ENCODE peak calls at places on chromosomes 1 and 21, in nine cellular contexts. One of them, this sample, is unnamed.

GRCh38 chr1:235532350-235532749 is 28.1 kb upstream of the B3GALNT2 start:
- DNase-seq in adrenal gland: no peak
- DNase-seq in transverse colon: no peak
- DNase-seq in A549: no peak
- DNase-seq in esophagus squamous epithelium: no peak
- DNase-seq in uterus: no peak
- DNase-seq in HCT116: peak; percentile 34
- DNase-seq in tibial nerve: no peak
- DNase-seq in suprapubic skin: no peak
- DNase-seq in this sample: peak; percentile 44

GRCh38 chr1:2623571-2624337 is 9.1 kb downstream of the MMEL1 start:
- DNase-seq in transverse colon: no peak
- DNase-seq in suprapubic skin: no peak
- DNase-seq in A549: no peak
- DNase-seq in tibial nerve: no peak
- DNase-seq in uterus: no peak
- DNase-seq in esophagus squamous epithelium: no peak
- DNase-seq in adrenal gland: no peak
- DNase-seq in HCT116: no peak
- DNase-seq in this sample: no peak

GRCh38 chr1:168234846-168235547 is 9.2 kb downstream of the SFT2D2 start:
- DNase-seq in tibial nerve: no peak
- DNase-seq in transverse colon: no peak
- DNase-seq in suprapubic skin: no peak
- DNase-seq in adrenal gland: no peak
- DNase-seq in A549: peak; percentile 84
- DNase-seq in esophagus squamous epithelium: no peak
- DNase-seq in HCT116: peak; percentile 31
- DNase-seq in uterus: no peak
- DNase-seq in this sample: peak; percentile 54

GRCh38 chr1:18701183-18701582 is 70.5 kb downstream of the PAX7 start:
- DNase-seq in esophagus squamous epithelium: no peak
- DNase-seq in suprapubic skin: no peak
- DNase-seq in tibial nerve: no peak
- DNase-seq in A549: no peak
- DNase-seq in transverse colon: no peak
- DNase-seq in adrenal gland: no peak
- DNase-seq in uterus: no peak
- DNase-seq in HCT116: no peak
- DNase-seq in this sample: no peak

GRCh38 chr1:11806307-11806936 is 431 bp downstream of the CLCN6 start:
- DNase-seq in esophagus squamous epithelium: no peak
- DNase-seq in uterus: no peak
- DNase-seq in suprapubic skin: no peak
- DNase-seq in A549: peak; percentile 21
- DNase-seq in HCT116: no peak
- DNase-seq in tibial nerve: no peak
- DNase-seq in transverse colon: no peak
- DNase-seq in adrenal gland: peak; percentile 80
- DNase-seq in this sample: no peak

GRCh38 chr1:41427022-41427942 is 57.2 kb downstream of the EDN2 start:
- DNase-seq in transverse colon: no peak
- DNase-seq in suprapubic skin: no peak
- DNase-seq in adrenal gland: no peak
- DNase-seq in A549: no peak
- DNase-seq in uterus: no peak
- DNase-seq in tibial nerve: no peak
- DNase-seq in HCT116: no peak
- DNase-seq in esophagus squamous epithelium: no peak
- DNase-seq in this sample: no peak

GRCh38 chr1:32878183-32878582 is 7.5 kb upstream of the FNDC5 start:
- DNase-seq in transverse colon: no peak
- DNase-seq in tibial nerve: no peak
- DNase-seq in A549: peak; percentile 50
- DNase-seq in uterus: no peak
- DNase-seq in esophagus squamous epithelium: no peak
- DNase-seq in HCT116: no peak
- DNase-seq in suprapubic skin: peak; percentile 35
- DNase-seq in adrenal gland: no peak
- DNase-seq in this sample: peak; percentile 96

GRCh38 chr21:26469789-26470188 is 103.3 kb downstream of the CYYR1 start:
- DNase-seq in transverse colon: no peak
- DNase-seq in suprapubic skin: no peak
- DNase-seq in tibial nerve: peak; percentile 49
- DNase-seq in esophagus squamous epithelium: no peak
- DNase-seq in A549: no peak
- DNase-seq in HCT116: no peak
- DNase-seq in adrenal gland: peak; percentile 75
- DNase-seq in uterus: no peak
- DNase-seq in this sample: peak; percentile 5

GRCh38 chr1:9626201-9626608 is 25.3 kb upstream of the PIK3CD start:
- DNase-seq in esophagus squamous epithelium: no peak
- DNase-seq in tibial nerve: no peak
- DNase-seq in HCT116: no peak
- DNase-seq in transverse colon: no peak
- DNase-seq in adrenal gland: no peak
- DNase-seq in A549: no peak
- DNase-seq in uterus: no peak
- DNase-seq in suprapubic skin: no peak
- DNase-seq in this sample: no peak

GRCh38 chr1:226129230-226129629 is 57.3 kb downstream of the ACBD3 start:
- DNase-seq in suprapubic skin: no peak
- DNase-seq in uterus: no peak
- DNase-seq in adrenal gland: no peak
- DNase-seq in HCT116: no peak
- DNase-seq in transverse colon: no peak
- DNase-seq in tibial nerve: no peak
- DNase-seq in A549: no peak
- DNase-seq in esophagus squamous epithelium: no peak
- DNase-seq in this sample: no peak

GRCh38 chr1:206847946-206848345 is 17.5 kb upstream of the IL20 start:
- DNase-seq in uterus: no peak
- DNase-seq in esophagus squamous epithelium: no peak
- DNase-seq in HCT116: no peak
- DNase-seq in transverse colon: no peak
- DNase-seq in suprapubic skin: no peak
- DNase-seq in tibial nerve: no peak
- DNase-seq in A549: no peak
- DNase-seq in adrenal gland: no peak
- DNase-seq in this sample: no peak

GRCh38 chr1:49424782-49425181 is 599.0 kb downstream of the AGBL4 start:
- DNase-seq in HCT116: no peak
- DNase-seq in tibial nerve: no peak
- DNase-seq in A549: no peak
- DNase-seq in esophagus squamous epithelium: no peak
- DNase-seq in uterus: no peak
- DNase-seq in adrenal gland: no peak
- DNase-seq in suprapubic skin: no peak
- DNase-seq in transverse colon: no peak
- DNase-seq in this sample: no peak

GRCh38 chr1:63618001-63618400 is 24.8 kb downstream of the PGM1 start:
- DNase-seq in esophagus squamous epithelium: no peak
- DNase-seq in HCT116: no peak
- DNase-seq in transverse colon: no peak
- DNase-seq in tibial nerve: no peak
- DNase-seq in A549: no peak
- DNase-seq in adrenal gland: no peak
- DNase-seq in suprapubic skin: no peak
- DNase-seq in uterus: no peak
- DNase-seq in this sample: no peak

GRCh38 chr1:44222397-44223334 is 9.4 kb downstream of the DMAP1 start:
- DNase-seq in suprapubic skin: no peak
- DNase-seq in A549: no peak
- DNase-seq in tibial nerve: no peak
- DNase-seq in esophagus squamous epithelium: no peak
- DNase-seq in adrenal gland: no peak
- DNase-seq in transverse colon: no peak
- DNase-seq in HCT116: no peak
- DNase-seq in uterus: no peak
- DNase-seq in this sample: no peak
- TF ChIP-seq POLR2A in suprapubic skin: no peak
- TF ChIP-seq POLR2A in A549: no peak
- TF ChIP-seq POLR2A in tibial nerve: no peak
- TF ChIP-seq POLR2A in esophagus squamous epithelium: no peak
- TF ChIP-seq POLR2A in adrenal gland: no peak
- TF ChIP-seq POLR2A in transverse colon: no peak
- TF ChIP-seq POLR2A in HCT116: no peak
- TF ChIP-seq POLR2A in uterus: no peak
- TF ChIP-seq POLR2A in this sample: no peak

GRCh38 chr1:219329606-219330005 is 155.9 kb downstream of the LYPLAL1 start:
- DNase-seq in A549: no peak
- DNase-seq in transverse colon: no peak
- DNase-seq in HCT116: no peak
- DNase-seq in suprapubic skin: no peak
- DNase-seq in esophagus squamous epithelium: no peak
- DNase-seq in tibial nerve: no peak
- DNase-seq in uterus: no peak
- DNase-seq in adrenal gland: no peak
- DNase-seq in this sample: no peak
- TF ChIP-seq POLR2A in A549: no peak
- TF ChIP-seq POLR2A in transverse colon: no peak
- TF ChIP-seq POLR2A in HCT116: no peak
- TF ChIP-seq POLR2A in suprapubic skin: no peak
- TF ChIP-seq POLR2A in esophagus squamous epithelium: no peak
- TF ChIP-seq POLR2A in tibial nerve: no peak
- TF ChIP-seq POLR2A in uterus: no peak
- TF ChIP-seq POLR2A in adrenal gland: no peak
- TF ChIP-seq POLR2A in this sample: no peak

DNA sequence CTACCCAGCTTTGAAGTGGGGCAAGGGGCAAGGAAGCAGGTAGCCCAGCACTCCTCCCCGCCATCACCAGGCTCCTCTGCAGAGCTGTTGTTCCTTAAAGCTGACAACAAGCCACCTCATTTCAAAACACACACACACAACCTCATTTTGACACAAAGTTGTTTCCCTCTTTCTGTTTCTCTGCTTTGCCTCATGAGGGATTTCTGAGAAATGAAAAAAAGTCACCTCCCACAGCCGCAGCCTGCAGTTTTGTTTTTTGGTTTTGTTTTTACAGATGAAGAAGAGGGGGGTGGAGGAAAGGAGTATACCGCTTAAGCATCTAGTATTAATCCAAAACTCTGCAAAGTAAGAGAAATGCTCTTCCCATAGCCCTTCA is 12.1 kb downstream of the MCL1 start:
- DNase-seq in HCT116: no peak
- DNase-seq in A549: no peak
- DNase-seq in esophagus squamous epithelium: no peak
- DNase-seq in transverse colon: peak; percentile 40
- DNase-seq in uterus: peak; percentile 31
- DNase-seq in adrenal gland: peak; percentile 57
- DNase-seq in tibial nerve: no peak
- DNase-seq in suprapubic skin: peak; percentile 44
- DNase-seq in this sample: no peak
- TF ChIP-seq POLR2A in HCT116: no peak
- TF ChIP-seq POLR2A in A549: no peak
- TF ChIP-seq POLR2A in esophagus squamous epithelium: peak; percentile 45
- TF ChIP-seq POLR2A in transverse colon: peak; percentile 6
- TF ChIP-seq POLR2A in uterus: no peak
- TF ChIP-seq POLR2A in adrenal gland: peak; percentile 4
- TF ChIP-seq POLR2A in tibial nerve: peak; percentile 17
- TF ChIP-seq POLR2A in suprapubic skin: no peak
- TF ChIP-seq POLR2A in this sample: no peak

GRCh38 chr1:151048645-151049032 is 1.1 kb downstream of the C1orf56 start:
- DNase-seq in esophagus squamous epithelium: no peak
- DNase-seq in adrenal gland: no peak
- DNase-seq in A549: no peak
- DNase-seq in HCT116: no peak
- DNase-seq in suprapubic skin: no peak
- DNase-seq in tibial nerve: no peak
- DNase-seq in uterus: no peak
- DNase-seq in transverse colon: no peak
- DNase-seq in this sample: no peak
- TF ChIP-seq POLR2A in esophagus squamous epithelium: peak; percentile 4
- TF ChIP-seq POLR2A in adrenal gland: no peak
- TF ChIP-seq POLR2A in A549: no peak
- TF ChIP-seq POLR2A in HCT116: no peak
- TF ChIP-seq POLR2A in suprapubic skin: no peak
- TF ChIP-seq POLR2A in tibial nerve: no peak
- TF ChIP-seq POLR2A in uterus: no peak
- TF ChIP-seq POLR2A in transverse colon: no peak
- TF ChIP-seq POLR2A in this sample: no peak

DNA sequence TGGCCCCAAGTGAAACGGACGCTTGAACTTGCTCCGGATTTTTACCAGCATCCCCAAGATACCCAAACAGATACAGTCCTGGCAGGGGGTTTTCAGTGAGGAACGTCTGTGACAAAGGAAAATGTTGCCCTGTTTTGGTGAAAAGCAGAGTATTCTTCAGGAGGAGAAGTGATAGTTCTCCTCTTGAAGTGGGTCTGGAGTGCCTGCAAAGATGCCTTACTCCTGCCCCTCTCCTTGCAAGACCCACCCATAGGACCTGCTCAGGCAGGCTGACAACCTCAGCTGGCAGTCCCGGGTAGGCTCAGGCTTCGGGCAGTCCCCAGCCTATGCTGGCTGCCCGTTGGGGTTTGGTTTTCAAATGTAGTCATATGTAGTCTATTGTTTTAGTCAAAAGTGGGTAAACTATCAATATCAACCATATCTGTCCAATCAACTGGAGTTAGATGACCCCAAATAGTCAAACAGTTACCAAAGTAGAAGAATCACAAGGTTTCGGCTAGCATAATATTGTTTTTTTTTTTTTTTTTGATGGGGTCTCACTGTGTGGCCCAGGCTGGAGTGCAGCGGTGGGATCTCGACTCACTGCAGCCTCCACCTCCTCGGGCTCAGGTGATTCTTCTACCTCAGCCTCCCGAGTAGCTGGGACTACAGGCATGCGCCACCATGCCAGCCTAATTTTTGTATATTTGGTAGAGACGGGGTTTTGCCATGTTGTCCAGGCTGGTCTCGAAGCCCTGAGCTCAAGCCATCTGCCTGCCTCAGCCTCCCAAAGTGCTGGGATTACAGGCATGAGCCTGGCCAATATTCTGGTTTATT is 996 bp upstream of the ARL8A start:
- DNase-seq in A549: no peak
- DNase-seq in uterus: no peak
- DNase-seq in esophagus squamous epithelium: no peak
- DNase-seq in tibial nerve: no peak
- DNase-seq in suprapubic skin: no peak
- DNase-seq in HCT116: no peak
- DNase-seq in transverse colon: no peak
- DNase-seq in adrenal gland: no peak
- DNase-seq in this sample: peak; percentile 35
- TF ChIP-seq POLR2A in A549: no peak
- TF ChIP-seq POLR2A in uterus: no peak
- TF ChIP-seq POLR2A in esophagus squamous epithelium: no peak
- TF ChIP-seq POLR2A in tibial nerve: no peak
- TF ChIP-seq POLR2A in suprapubic skin: no peak
- TF ChIP-seq POLR2A in HCT116: no peak
- TF ChIP-seq POLR2A in transverse colon: no peak
- TF ChIP-seq POLR2A in adrenal gland: no peak
- TF ChIP-seq POLR2A in this sample: no peak